ENCODE peak calls at places on chromosomes 7 and 10, in seven cellular contexts. Z is heart right ventricle, C is choroid plexus epithelial cell, S is NB4, Q is neural progenitor cell, N is B cell, X is fibroblast of lung. W is an unnamed sample.

GRCh38 chr7:1715671-1716074 is 45.6 kb downstream of the ELFN1 start:
- DNase-seq in Z (no peak), C (no peak), S (no peak), Q (no peak), N (no peak), X (no peak), W (no peak)

GRCh38 chr10:14008648-14009072 is 322.1 kb downstream of the FRMD4A start:
- DNase-seq in Z (no peak), C (peak; percentile 39), S (no peak), Q (no peak), N (no peak), X (peak; percentile 50), W (no peak)

GRCh38 chr7:47885309-47886000 is 62.8 kb downstream of the PKD1L1 start:
- DNase-seq in Z (no peak), C (no peak), S (no peak), Q (no peak), N (no peak), X (no peak), W (no peak)

GRCh38 chr7:28986723-28987122 is 28.6 kb upstream of the TRIL start:
- DNase-seq in Z (no peak), C (peak; percentile 77), S (peak; percentile 73), Q (no peak), N (no peak), X (peak; percentile 96), W (no peak)

GRCh38 chr7:101927389-101928306 is 110.2 kb downstream of the CUX1 start:
- DNase-seq in Z (peak; percentile 64), C (peak; percentile 34), S (no peak), Q (no peak), N (no peak), X (no peak), W (no peak)

GRCh38 chr7:157616931-157617330 is 280.1 kb downstream of the DNAJB6 start:
- DNase-seq in Z (no peak), C (no peak), S (no peak), Q (no peak), N (no peak), X (no peak), W (no peak)

GRCh38 chr10:36506696-36507477 is 618.5 kb upstream of the ANKRD30A start:
- DNase-seq in Z (no peak), C (no peak), S (no peak), Q (no peak), N (no peak), X (no peak), W (no peak)

GRCh38 chr7:79455173-79455790 is 1.8 kb upstream of the MAGI2 start:
- DNase-seq in Z (no peak), C (no peak), S (no peak), Q (no peak), N (no peak), X (no peak), W (no peak)

GRCh38 chr7:39353615-39354376 is 212.4 kb upstream of the YAE1 start:
- DNase-seq in Z (peak; percentile 13), C (peak; percentile 69), S (no peak), Q (peak; percentile 81), N (no peak), X (peak; percentile 60), W (no peak)

GRCh38 chr10:123154943-123155505 is 822 bp downstream of the BUB3 start:
- DNase-seq in Z (no peak), C (peak; percentile 56), S (no peak), Q (no peak), N (no peak), X (peak; percentile 36), W (peak; percentile 21)

GRCh38 chr10:33487014-33487776 is 152.7 kb upstream of the NRP1 start:
- DNase-seq in Z (no peak), C (peak; percentile 48), S (peak; percentile 0), Q (peak; percentile 8), N (no peak), X (peak; percentile 45), W (no peak)

GRCh38 chr10:77478248-77478963 is 159.2 kb downstream of the KCNMA1 start:
- DNase-seq in Z (no peak), C (peak; percentile 83), S (no peak), Q (no peak), N (no peak), X (peak; percentile 83), W (no peak)

GRCh38 chr7:24572421-24573007 is 738 bp upstream of the PALS2 start:
- DNase-seq in Z (peak; percentile 5), C (peak; percentile 19), S (peak; percentile 27), Q (no peak), N (peak; percentile 21), X (peak; percentile 36), W (peak; percentile 25)

GRCh38 chr10:118667732-118668131 is 72.3 kb upstream of the PRLHR start:
- DNase-seq in Z (no peak), C (no peak), S (no peak), Q (no peak), N (no peak), X (no peak), W (no peak)

GRCh38 chr10:12826800-12827372 is 174.6 kb downstream of the CCDC3 start:
- DNase-seq in Z (no peak), C (no peak), S (peak; percentile 11), Q (no peak), N (no peak), X (no peak), W (no peak)

GRCh38 chr7:127897704-127898454 is 133.4 kb downstream of the LRRC4 start:
- DNase-seq in Z (no peak), C (no peak), S (peak; percentile 39), Q (no peak), N (no peak), X (no peak), W (no peak)

GRCh38 chr10:35025916-35026315 is 64.2 kb downstream of the CUL2 start:
- DNase-seq in Z (no peak), C (peak; percentile 57), S (no peak), Q (no peak), N (no peak), X (peak; percentile 57), W (no peak)

GRCh38 chr10:3139135-3139910 is 33.3 kb downstream of the PITRM1 start:
- DNase-seq in Z (no peak), C (no peak), S (no peak), Q (no peak), N (no peak), X (no peak), W (no peak)

GRCh38 chr10:103395754-103396066 is 565 bp downstream of the ATP5MK start:
- DNase-seq in Z (no peak), C (peak; percentile 39), S (no peak), Q (peak; percentile 44), N (no peak), X (peak; percentile 25), W (no peak)

GRCh38 chr7:13042605-13043236 is 355.3 kb downstream of the ARL4A start:
- DNase-seq in Z (no peak), C (peak; percentile 50), S (no peak), Q (no peak), N (no peak), X (no peak), W (no peak)

GRCh38 chr10:103188853-103189252 is 4.2 kb downstream of the NT5C2 start:
- DNase-seq in Z (no peak), C (peak; percentile 43), S (no peak), Q (no peak), N (no peak), X (peak; percentile 58), W (no peak)

GRCh38 chr10:93826355-93826754 is 67.4 kb upstream of the SLC35G1 start:
- DNase-seq in Z (no peak), C (peak; percentile 63), S (peak; percentile 74), Q (peak; percentile 41), N (no peak), X (no peak), W (no peak)

GRCh38 chr10:75326306-75326705 is 75.3 kb downstream of the ZNF503 start:
- DNase-seq in Z (no peak), C (no peak), S (no peak), Q (no peak), N (no peak), X (no peak), W (no peak)

GRCh38 chr10:70619271-70620019 is 16.9 kb upstream of the PRF1 start:
- DNase-seq in Z (no peak), C (peak; percentile 58), S (peak; percentile 57), Q (no peak), N (no peak), X (peak; percentile 50), W (no peak)
- TF ChIP-seq CTCF in Z (peak; percentile 34), C (peak; percentile 54), S (peak; percentile 59), Q (peak; percentile 50), N (no peak), X (peak; percentile 36), W (peak; percentile 61)

DNA sequence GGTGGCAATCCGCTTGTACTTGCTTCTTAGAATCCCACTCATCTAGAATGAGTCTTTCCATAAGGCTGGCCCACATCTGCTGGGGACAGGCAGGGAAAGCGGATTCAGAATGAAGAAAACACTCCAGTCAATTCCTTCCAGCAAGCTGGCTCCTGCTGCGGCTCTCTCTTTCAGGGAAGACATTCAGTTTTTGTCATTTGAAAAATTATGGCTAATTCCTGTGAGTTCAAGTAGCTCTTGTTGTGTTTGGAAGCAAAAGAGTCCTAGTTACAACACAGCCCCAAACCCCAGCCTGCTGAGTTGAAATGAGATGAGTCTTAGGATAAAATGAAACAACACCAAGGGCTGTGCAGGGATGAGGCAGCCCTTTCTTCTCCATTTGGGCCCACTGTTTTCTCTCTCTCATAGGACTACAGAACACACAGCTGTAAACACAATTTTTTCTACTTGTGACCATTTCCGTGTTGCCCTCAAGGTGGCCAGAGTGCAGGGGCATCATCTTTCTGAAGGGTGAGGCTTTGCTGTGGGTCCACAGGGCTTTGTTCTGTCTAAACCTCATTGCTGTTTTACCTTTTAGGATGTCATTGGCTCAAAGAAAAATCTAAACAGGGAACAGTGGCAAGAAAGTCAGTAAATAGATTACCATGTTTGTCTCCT is 90.8 kb upstream of the EEPD1 start:
- DNase-seq in Z (no peak), C (no peak), S (no peak), Q (no peak), N (no peak), X (peak; percentile 57), W (no peak)
- TF ChIP-seq CTCF in Z (no peak), C (no peak), S (no peak), Q (no peak), N (no peak), X (no peak), W (no peak)

GRCh38 chr10:104642311-104643022 is 1.4 kb downstream of the SORCS3 start:
- DNase-seq in Z (peak; percentile 14), C (peak; percentile 5), S (no peak), Q (peak; percentile 93), N (peak; percentile 24), X (no peak), W (no peak)
- TF ChIP-seq CTCF in Z (peak; percentile 41), C (no peak), S (no peak), Q (peak; percentile 78), N (no peak), X (peak; percentile 12), W (no peak)

DNA sequence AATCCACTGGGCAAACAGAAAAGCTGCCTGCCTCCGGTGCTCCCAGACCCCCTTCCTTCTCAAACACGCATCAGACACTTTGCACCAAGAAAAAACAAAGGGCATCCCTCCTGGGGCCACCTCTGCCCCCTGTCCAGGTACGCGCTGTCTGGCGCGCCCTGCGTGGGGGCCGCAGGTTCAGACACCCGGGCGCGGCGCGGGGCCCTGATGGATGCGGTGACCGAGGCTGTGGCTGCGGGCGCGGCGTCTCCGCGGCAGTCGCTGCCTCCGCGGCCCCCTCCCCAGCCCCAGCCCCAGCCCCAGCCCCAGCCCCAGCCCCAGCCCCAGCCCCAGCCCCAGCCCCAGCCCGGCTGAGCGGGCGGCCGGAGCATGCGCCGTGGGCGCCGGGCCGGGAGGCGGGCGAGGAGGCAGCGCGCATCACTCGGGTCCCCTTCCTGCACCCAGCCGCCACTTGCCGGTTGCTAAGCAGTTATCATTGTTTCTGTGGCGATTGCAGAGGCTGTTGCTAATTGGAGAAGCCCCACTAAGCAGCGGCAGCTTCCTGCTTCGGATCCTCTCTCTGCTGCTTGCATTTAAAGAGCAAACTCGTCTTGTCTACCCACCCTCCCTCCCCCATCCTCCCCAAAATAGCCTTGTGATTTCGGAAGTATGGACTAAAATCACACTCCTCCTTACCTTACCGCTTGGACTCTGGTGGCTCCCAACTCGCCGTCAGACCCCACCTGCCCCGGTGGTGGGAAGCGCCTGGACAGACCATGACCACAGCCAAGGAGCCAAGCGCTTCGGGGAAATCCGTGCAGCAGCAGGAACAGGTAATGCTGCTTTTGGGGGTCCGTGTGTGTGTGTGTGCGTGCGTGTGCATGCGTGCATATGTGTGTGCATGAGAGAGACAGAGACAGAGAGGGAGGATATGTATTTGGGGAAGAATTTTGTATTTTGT is 252.8 kb downstream of the DPP6 start:
- DNase-seq in Z (no peak), C (no peak), S (no peak), Q (peak; percentile 81), N (no peak), X (no peak), W (no peak)
- TF ChIP-seq CTCF in Z (no peak), C (no peak), S (no peak), Q (no peak), N (no peak), X (no peak), W (no peak)